ENCODE peak calls at places on chromosomes 11 and 22, in seven cellular contexts. K, D, J, M, N, R and U are unnamed samples.
A peak's percentile ranks its signal among the peaks of the same experiment; 100 is the strongest.

GRCh38 chr11:13343931-13344717 is 66.5 kb downstream of the BMAL1 start:
- DNase-seq in K (peak; percentile 64), D (peak; percentile 81), J (no peak), M (peak; percentile 76), N (peak; percentile 73), R (peak; percentile 69), U (peak; percentile 61)

GRCh38 chr11:33015621-33016551 is at the start of gene DEPDC7:
- DNase-seq in K (peak; percentile 78), D (peak; percentile 89), J (peak; percentile 97), M (peak; percentile 88), N (peak; percentile 76), R (peak; percentile 74), U (peak; percentile 83)

GRCh38 chr22:44869196-44869595 is 116.8 kb downstream of the ARHGAP8 start:
- DNase-seq in K (no peak), D (no peak), J (no peak), M (no peak), N (no peak), R (no peak), U (no peak)

GRCh38 chr11:3989251-3989650 is 105.3 kb upstream of the RRM1 start:
- DNase-seq in K (no peak), D (no peak), J (no peak), M (no peak), N (peak; percentile 51), R (no peak), U (no peak)

GRCh38 chr22:35380537-35381423 is at the start of gene HMOX1:
- DNase-seq in K (peak; percentile 84), D (peak; percentile 91), J (peak; percentile 99), M (peak; percentile 90), N (peak; percentile 97), R (peak; percentile 79), U (peak; percentile 70)

GRCh38 chr22:16844529-16844928 is 19.3 kb upstream of the XKR3 start:
- DNase-seq in K (no peak), D (no peak), J (no peak), M (no peak), N (no peak), R (no peak), U (no peak)

GRCh38 chr11:109016724-109017123 is 351.9 kb downstream of the DDX10 start:
- DNase-seq in K (no peak), D (no peak), J (no peak), M (no peak), N (no peak), R (no peak), U (no peak)

GRCh38 chr22:38853149-38853548 is 9.3 kb upstream of the NPTXR start:
- DNase-seq in K (no peak), D (no peak), J (no peak), M (no peak), N (no peak), R (no peak), U (no peak)

GRCh38 chr22:20741634-20742581 is 32.0 kb upstream of the SERPIND1 start:
- DNase-seq in K (peak; percentile 21), D (no peak), J (no peak), M (peak; percentile 62), N (no peak), R (peak; percentile 56), U (no peak)

GRCh38 chr11:111833524-111833923 is 37.9 kb downstream of the ALG9 start:
- DNase-seq in K (no peak), D (no peak), J (no peak), M (no peak), N (no peak), R (no peak), U (no peak)

GRCh38 chr11:1877211-1878133 is 14.2 kb downstream of the PRR33 start:
- DNase-seq in K (no peak), D (peak; percentile 61), J (peak; percentile 91), M (no peak), N (peak; percentile 85), R (no peak), U (no peak)

GRCh38 chr11:18739684-18740083 is 13.7 kb upstream of the IGSF22 start:
- DNase-seq in K (no peak), D (no peak), J (no peak), M (no peak), N (no peak), R (no peak), U (no peak)

GRCh38 chr11:134330611-134331564 is 900 bp upstream of the GLB1L2 start:
- DNase-seq in K (no peak), D (no peak), J (peak; percentile 75), M (no peak), N (no peak), R (no peak), U (no peak)

GRCh38 chr11:113729456-113729855 is 23.3 kb upstream of the TMPRSS5 start:
- DNase-seq in K (peak; percentile 72), D (no peak), J (no peak), M (no peak), N (no peak), R (no peak), U (no peak)

GRCh38 chr22:49046546-49047305 is 780.9 kb downstream of the BRD1 start:
- DNase-seq in K (no peak), D (no peak), J (no peak), M (no peak), N (peak; percentile 21), R (no peak), U (no peak)

GRCh38 chr11:47033439-47033838 is 96.9 kb downstream of the CSTPP1 start:
- DNase-seq in K (no peak), D (no peak), J (no peak), M (no peak), N (no peak), R (no peak), U (no peak)

DNA sequence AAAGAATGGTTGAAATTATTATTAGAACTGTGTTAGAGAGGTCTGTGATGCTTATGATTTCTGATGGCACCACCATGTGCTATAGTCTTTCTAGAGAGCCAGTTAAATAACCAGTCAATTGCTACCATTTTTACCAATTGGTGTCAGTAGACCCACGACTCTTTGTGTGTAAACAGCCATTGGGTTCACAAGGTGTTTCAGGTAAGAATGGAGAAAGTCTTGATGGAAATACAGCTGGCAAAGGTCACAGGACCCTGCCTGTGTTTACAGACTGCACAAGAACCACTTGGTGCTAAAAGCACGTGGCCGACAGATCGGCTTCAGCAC is 30.5 kb upstream of the OR10G7 start:
- DNase-seq in K (no peak), D (no peak), J (no peak), M (no peak), N (no peak), R (no peak), U (no peak)
- TF ChIP-seq CTCF in K (no peak), D (no peak), J (no peak), M (no peak), N (no peak), R (peak; percentile 58), U (peak; percentile 59)

GRCh38 chr11:26584818-26585217 is 12.8 kb upstream of the MUC15 start:
- DNase-seq in K (peak; percentile 70), D (no peak), J (no peak), M (no peak), N (no peak), R (no peak), U (no peak)

GRCh38 chr11:26583550-26583949 is 11.5 kb upstream of the MUC15 start:
- DNase-seq in K (peak; percentile 91), D (no peak), J (no peak), M (no peak), N (no peak), R (no peak), U (no peak)

GRCh38 chr11:26587073-26587472 is 15.0 kb upstream of the MUC15 start:
- DNase-seq in K (peak; percentile 13), D (no peak), J (no peak), M (no peak), N (no peak), R (no peak), U (no peak)
- TF ChIP-seq CTCF in K (no peak), D (no peak), J (no peak), M (no peak), N (no peak), R (no peak), U (no peak)

GRCh38 chr11:77039491-77040400 is 5.5 kb downstream of the B3GNT6 start:
- DNase-seq in K (peak; percentile 41), D (no peak), J (no peak), M (peak; percentile 49), N (peak; percentile 55), R (peak; percentile 36), U (no peak)
- TF ChIP-seq CTCF in K (peak; percentile 58), D (peak; percentile 40), J (no peak), M (peak; percentile 58), N (no peak), R (peak; percentile 20), U (no peak)

DNA sequence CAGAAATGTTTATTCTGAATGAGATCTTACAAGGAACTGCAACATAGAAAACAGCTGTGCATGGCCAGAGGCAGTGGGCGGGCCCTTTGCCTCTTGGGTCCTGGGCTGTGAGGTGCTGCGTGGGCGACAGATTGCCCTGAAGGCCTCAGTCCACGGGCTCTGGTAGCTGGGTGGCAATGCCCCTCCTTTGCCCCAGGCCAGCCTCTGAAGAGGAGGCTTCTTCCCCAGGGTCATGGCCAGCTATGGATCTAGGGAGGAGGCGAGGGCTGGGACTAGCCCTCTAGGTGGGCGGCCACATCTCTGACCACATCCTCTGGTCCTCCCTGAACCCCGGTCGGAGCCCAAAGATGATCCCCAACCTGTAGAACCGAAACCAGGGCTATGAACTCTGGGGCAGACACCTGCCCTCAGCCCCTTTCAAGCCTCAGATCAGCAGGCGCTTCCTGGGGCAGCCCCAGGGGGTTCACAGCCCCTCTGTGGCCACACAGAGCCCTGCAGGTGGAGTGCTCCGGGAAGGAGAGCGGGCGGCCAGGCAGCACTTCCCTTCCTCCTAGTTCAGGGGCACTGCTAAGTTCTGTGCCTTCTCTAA is 6.6 kb upstream of the CDC42BPG start:
- DNase-seq in K (no peak), D (peak; percentile 51), J (no peak), M (peak; percentile 87), N (no peak), R (peak; percentile 90), U (peak; percentile 49)
- TF ChIP-seq CTCF in K (no peak), D (no peak), J (no peak), M (peak; percentile 44), N (no peak), R (no peak), U (no peak)